ENCODE peak calls at places on chromosomes 11 and 22, in six cellular contexts. L, F, J, U, Q and Z are unnamed samples.

GRCh38 chr11:67489203-67489859 is 6.5 kb downstream of the AIP start:
- DNase-seq in L (no peak), F (no peak), J (no peak), U (no peak), Q (no peak), Z (no peak)

GRCh38 chr22:35783943-35784614 is 66.4 kb downstream of the APOL5 start:
- DNase-seq in L (no peak), F (no peak), J (no peak), U (no peak), Q (no peak), Z (no peak)

GRCh38 chr11:16204261-16204660 is 152.1 kb downstream of the SOX6 start:
- DNase-seq in L (no peak), F (no peak), J (peak; percentile 9), U (no peak), Q (no peak), Z (no peak)

GRCh38 chr22:48488149-48488551 is 1339.5 kb downstream of the BRD1 start:
- DNase-seq in L (no peak), F (no peak), J (no peak), U (no peak), Q (no peak), Z (no peak)

GRCh38 chr22:45207981-45208664 is 32.6 kb downstream of the KIAA0930 start:
- DNase-seq in L (no peak), F (no peak), J (peak; percentile 65), U (no peak), Q (no peak), Z (no peak)

GRCh38 chr11:46112961-46113617 is 8.2 kb downstream of the PHF21A start:
- DNase-seq in L (peak; percentile 44), F (no peak), J (peak; percentile 72), U (no peak), Q (peak; percentile 93), Z (no peak)

GRCh38 chr11:46247090-46247489 is 30.4 kb upstream of the CREB3L1 start:
- DNase-seq in L (no peak), F (no peak), J (peak; percentile 55), U (no peak), Q (no peak), Z (no peak)

GRCh38 chr11:116233581-116233980 is 539.2 kb downstream of the BUD13 start:
- DNase-seq in L (peak; percentile 51), F (no peak), J (no peak), U (no peak), Q (no peak), Z (no peak)

GRCh38 chr22:42357634-42358296 is 74.4 kb downstream of the NFAM1 start:
- DNase-seq in L (peak; percentile 50), F (peak; percentile 87), J (no peak), U (no peak), Q (no peak), Z (no peak)

GRCh38 chr11:126139541-126140091 is 71.8 kb downstream of the RPUSD4 start:
- DNase-seq in L (peak; percentile 35), F (no peak), J (peak; percentile 83), U (no peak), Q (peak; percentile 61), Z (no peak)

GRCh38 chr11:69696749-69697488 is 6.9 kb downstream of the FGF19 start:
- DNase-seq in L (no peak), F (no peak), J (no peak), U (no peak), Q (peak; percentile 29), Z (no peak)

GRCh38 chr22:25680049-25680448 is 61.9 kb upstream of the MYO18B start:
- DNase-seq in L (no peak), F (no peak), J (no peak), U (no peak), Q (no peak), Z (no peak)

GRCh38 chr11:1858154-1858553 is 5.3 kb downstream of the LSP1 start:
- DNase-seq in L (no peak), F (no peak), J (no peak), U (no peak), Q (no peak), Z (no peak)

GRCh38 chr11:13775471-13775870 is 107.0 kb downstream of the FAR1 start:
- DNase-seq in L (no peak), F (no peak), J (no peak), U (no peak), Q (no peak), Z (no peak)

GRCh38 chr11:13777341-13777985 is 109.0 kb downstream of the FAR1 start:
- DNase-seq in L (no peak), F (no peak), J (no peak), U (no peak), Q (peak; percentile 83), Z (no peak)

GRCh38 chr11:13772223-13773046 is 104.0 kb downstream of the FAR1 start:
- DNase-seq in L (peak; percentile 7), F (no peak), J (peak; percentile 77), U (peak; percentile 32), Q (peak; percentile 86), Z (no peak)

GRCh38 chr11:13778345-13778744 is 109.9 kb downstream of the FAR1 start:
- DNase-seq in L (no peak), F (no peak), J (no peak), U (no peak), Q (no peak), Z (no peak)

DNA sequence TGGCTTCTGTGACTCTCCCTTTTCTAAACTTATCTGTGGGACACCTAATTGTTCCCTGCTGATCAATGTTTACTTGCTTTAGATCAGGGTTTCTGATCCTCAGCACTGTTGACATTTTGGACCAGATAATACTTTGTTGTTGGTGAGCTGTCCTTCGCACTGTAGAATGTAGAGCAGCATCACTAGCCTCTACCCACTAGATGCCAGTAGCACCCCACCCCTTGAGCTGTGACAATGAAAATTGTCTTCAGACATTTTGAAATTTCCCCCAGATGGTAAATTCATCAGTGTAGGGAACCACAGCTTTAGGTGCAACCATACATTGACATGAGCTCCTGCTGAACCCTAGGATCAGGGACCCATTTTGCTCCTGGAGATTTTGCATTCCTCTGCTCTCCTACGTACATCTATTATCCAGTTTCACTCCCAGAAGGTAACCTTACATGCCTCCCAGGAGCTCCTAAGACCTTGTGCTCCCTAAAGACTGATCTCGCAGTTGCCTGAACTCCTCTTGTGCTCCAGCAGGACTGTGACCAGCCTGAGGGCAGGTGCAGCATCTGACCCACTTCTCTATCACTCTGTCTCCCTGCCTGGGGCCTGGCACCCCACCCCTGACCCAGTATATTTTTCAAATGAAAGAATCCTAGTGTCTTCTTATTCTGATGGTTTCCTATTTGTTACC is 107.8 kb downstream of the FAR1 start:
- DNase-seq in L (no peak), F (no peak), J (no peak), U (no peak), Q (peak; percentile 57), Z (no peak)
- TF ChIP-seq CTCF in L (no peak), F (no peak), J (peak; percentile 19), U (peak; percentile 21), Q (peak; percentile 74), Z (no peak)

GRCh38 chr22:47275479-47276218 is 513.2 kb downstream of the TBC1D22A start:
- DNase-seq in L (no peak), F (no peak), J (no peak), U (no peak), Q (no peak), Z (no peak)
- TF ChIP-seq CTCF in L (no peak), F (no peak), J (no peak), U (no peak), Q (no peak), Z (no peak)

DNA sequence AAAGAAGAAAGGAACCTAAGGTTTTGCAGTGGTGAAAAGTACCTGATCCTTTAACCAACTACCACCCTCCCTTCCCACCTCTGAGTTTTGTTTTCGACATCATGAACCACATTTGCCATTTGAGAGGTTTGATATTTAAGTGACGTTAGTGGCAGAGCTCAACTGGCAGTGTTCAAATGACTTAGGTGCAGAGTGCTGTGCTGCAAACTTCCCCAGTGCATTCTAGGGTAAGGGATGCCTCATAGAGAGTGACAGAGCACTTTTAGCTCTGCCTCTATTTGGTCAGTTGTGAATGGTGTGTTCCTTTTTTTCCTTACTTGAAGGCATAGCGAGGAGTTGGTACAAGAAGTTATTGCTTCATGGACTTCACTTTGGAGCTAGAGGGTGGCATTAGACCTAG is 9.4 kb downstream of the BMAL1 start:
- DNase-seq in L (no peak), F (no peak), J (no peak), U (no peak), Q (no peak), Z (no peak)
- TF ChIP-seq CTCF in L (no peak), F (no peak), J (no peak), U (no peak), Q (no peak), Z (no peak)

GRCh38 chr11:11788067-11788710 is 53.6 kb upstream of the USP47 start:
- DNase-seq in L (no peak), F (no peak), J (no peak), U (no peak), Q (no peak), Z (no peak)
- TF ChIP-seq CTCF in L (no peak), F (no peak), J (no peak), U (peak; percentile 7), Q (no peak), Z (no peak)

GRCh38 chr22:38295339-38295738 is 21.9 kb downstream of the CSNK1E start:
- DNase-seq in L (no peak), F (no peak), J (no peak), U (no peak), Q (no peak), Z (no peak)
- TF ChIP-seq CTCF in L (no peak), F (no peak), J (no peak), U (no peak), Q (no peak), Z (no peak)

GRCh38 chr11:61132646-61133045 is 28.6 kb downstream of the VPS37C start:
- DNase-seq in L (no peak), F (no peak), J (no peak), U (no peak), Q (no peak), Z (no peak)

GRCh38 chr11:61134801-61135257 is 26.4 kb downstream of the VPS37C start:
- DNase-seq in L (no peak), F (no peak), J (no peak), U (no peak), Q (no peak), Z (no peak)

GRCh38 chr11:61131998-61132555 is 29.1 kb downstream of the VPS37C start:
- DNase-seq in L (no peak), F (no peak), J (no peak), U (no peak), Q (no peak), Z (no peak)

GRCh38 chr11:61133145-61133544 is 28.1 kb downstream of the VPS37C start:
- DNase-seq in L (no peak), F (no peak), J (no peak), U (no peak), Q (no peak), Z (no peak)

DNA sequence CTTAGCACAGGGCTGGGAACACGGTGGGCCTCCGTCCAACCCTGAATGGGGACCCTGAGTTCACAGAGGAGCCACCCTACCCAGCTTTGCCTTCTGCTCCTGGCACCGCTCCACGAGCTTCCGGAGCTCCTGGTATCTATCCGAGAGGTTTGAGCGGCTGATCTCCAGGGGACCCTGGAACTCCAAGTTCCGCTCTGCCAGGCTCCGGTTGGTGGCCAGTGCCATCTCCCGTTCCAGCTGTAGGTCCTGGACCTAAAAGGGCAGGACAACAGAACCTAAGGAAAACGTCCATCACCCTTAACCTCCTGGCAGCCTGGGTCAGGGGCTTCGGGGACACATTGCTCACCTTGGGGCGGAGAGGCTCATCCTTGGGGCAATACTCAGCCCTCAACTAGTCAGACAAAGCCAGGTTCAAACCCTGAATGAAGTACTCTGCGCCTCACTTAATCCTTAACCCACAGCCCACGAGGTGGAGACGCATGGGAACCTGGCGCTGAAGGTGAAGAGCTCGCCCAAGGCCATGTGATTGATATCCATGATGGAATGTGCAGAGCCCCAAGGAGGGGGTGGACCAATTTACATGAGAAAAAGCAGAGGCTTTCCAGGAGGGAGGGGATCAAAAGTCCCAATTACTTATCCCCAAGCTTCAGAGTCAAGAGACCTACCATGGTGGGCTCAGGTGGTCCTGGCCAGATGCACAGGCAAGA is 27.1 kb downstream of the VPS37C start:
- DNase-seq in L (no peak), F (no peak), J (no peak), U (no peak), Q (no peak), Z (no peak)
- TF ChIP-seq CTCF in L (no peak), F (no peak), J (no peak), U (no peak), Q (no peak), Z (no peak)